ENCODE peak calls at places on chromosome 18, in eight cellular contexts. One of them, this sample, is unnamed.

GRCh38 chr18:58364867-58365533 is 263.9 kb downstream of the ALPK2 start:
- DNase-seq in activated naive CD8-positive, alpha-beta T cell treated with anti-CD3 and anti-CD28 coated beads, Interleukin-2, amount 10 ng/mL, durations not matched to agents 7 days and 5 days: no peak
- DNase-seq in stimulated activated CD8-positive, alpha-beta memory T cell treated with anti-CD3 and anti-CD28 coated beads, Interleukin-15, amount 100 ng/mL, for 24 hours: no peak
- DNase-seq in GM12892: no peak
- DNase-seq in IMR-90: peak; percentile 68
- DNase-seq in heart right ventricle: no peak
- DNase-seq in tibial artery: no peak
- DNase-seq in NCI-H1694 treated with DMSO at 0.1 percent for 48 hours: no peak
- DNase-seq in this sample: no peak

GRCh38 chr18:58228762-58229161 is 184.7 kb downstream of the NEDD4L start:
- DNase-seq in heart right ventricle: no peak
- DNase-seq in stimulated activated CD8-positive, alpha-beta memory T cell treated with anti-CD3 and anti-CD28 coated beads, Interleukin-15, amount 100 ng/mL, for 24 hours: no peak
- DNase-seq in NCI-H1694 treated with DMSO at 0.1 percent for 48 hours: no peak
- DNase-seq in activated naive CD8-positive, alpha-beta T cell treated with anti-CD3 and anti-CD28 coated beads, Interleukin-2, amount 10 ng/mL, durations not matched to agents 7 days and 5 days: no peak
- DNase-seq in GM12892: no peak
- DNase-seq in IMR-90: no peak
- DNase-seq in tibial artery: no peak
- DNase-seq in this sample: no peak

GRCh38 chr18:2855560-2856350 is 8.9 kb downstream of the EMILIN2 start:
- DNase-seq in stimulated activated CD8-positive, alpha-beta memory T cell treated with anti-CD3 and anti-CD28 coated beads, Interleukin-15, amount 100 ng/mL, for 24 hours: no peak
- DNase-seq in NCI-H1694 treated with DMSO at 0.1 percent for 48 hours: no peak
- DNase-seq in activated naive CD8-positive, alpha-beta T cell treated with anti-CD3 and anti-CD28 coated beads, Interleukin-2, amount 10 ng/mL, durations not matched to agents 7 days and 5 days: no peak
- DNase-seq in IMR-90: no peak
- DNase-seq in GM12892: no peak
- DNase-seq in tibial artery: no peak
- DNase-seq in heart right ventricle: no peak
- DNase-seq in this sample: no peak

GRCh38 chr18:35732652-35733051 is 151.1 kb downstream of the GALNT1 start:
- DNase-seq in heart right ventricle: no peak
- DNase-seq in GM12892: no peak
- DNase-seq in stimulated activated CD8-positive, alpha-beta memory T cell treated with anti-CD3 and anti-CD28 coated beads, Interleukin-15, amount 100 ng/mL, for 24 hours: no peak
- DNase-seq in IMR-90: peak; percentile 53
- DNase-seq in tibial artery: no peak
- DNase-seq in NCI-H1694 treated with DMSO at 0.1 percent for 48 hours: no peak
- DNase-seq in activated naive CD8-positive, alpha-beta T cell treated with anti-CD3 and anti-CD28 coated beads, Interleukin-2, amount 10 ng/mL, durations not matched to agents 7 days and 5 days: no peak
- DNase-seq in this sample: no peak

GRCh38 chr18:2656237-2657042 is 914 bp downstream of the SMCHD1 start:
- DNase-seq in heart right ventricle: peak; percentile 47
- DNase-seq in activated naive CD8-positive, alpha-beta T cell treated with anti-CD3 and anti-CD28 coated beads, Interleukin-2, amount 10 ng/mL, durations not matched to agents 7 days and 5 days: peak; percentile 56
- DNase-seq in IMR-90: peak; percentile 31
- DNase-seq in stimulated activated CD8-positive, alpha-beta memory T cell treated with anti-CD3 and anti-CD28 coated beads, Interleukin-15, amount 100 ng/mL, for 24 hours: peak; percentile 18
- DNase-seq in NCI-H1694 treated with DMSO at 0.1 percent for 48 hours: no peak
- DNase-seq in GM12892: no peak
- DNase-seq in tibial artery: peak; percentile 47
- DNase-seq in this sample: peak; percentile 24

GRCh38 chr18:369224-370010 is 101.6 kb upstream of the THOC1 start:
- DNase-seq in GM12892: no peak
- DNase-seq in NCI-H1694 treated with DMSO at 0.1 percent for 48 hours: no peak
- DNase-seq in IMR-90: peak; percentile 32
- DNase-seq in tibial artery: no peak
- DNase-seq in activated naive CD8-positive, alpha-beta T cell treated with anti-CD3 and anti-CD28 coated beads, Interleukin-2, amount 10 ng/mL, durations not matched to agents 7 days and 5 days: no peak
- DNase-seq in stimulated activated CD8-positive, alpha-beta memory T cell treated with anti-CD3 and anti-CD28 coated beads, Interleukin-15, amount 100 ng/mL, for 24 hours: no peak
- DNase-seq in heart right ventricle: no peak
- DNase-seq in this sample: no peak

GRCh38 chr18:58942486-58942885 is 77.8 kb downstream of the ZNF532 start:
- DNase-seq in activated naive CD8-positive, alpha-beta T cell treated with anti-CD3 and anti-CD28 coated beads, Interleukin-2, amount 10 ng/mL, durations not matched to agents 7 days and 5 days: no peak
- DNase-seq in heart right ventricle: no peak
- DNase-seq in GM12892: no peak
- DNase-seq in tibial artery: no peak
- DNase-seq in IMR-90: no peak
- DNase-seq in stimulated activated CD8-positive, alpha-beta memory T cell treated with anti-CD3 and anti-CD28 coated beads, Interleukin-15, amount 100 ng/mL, for 24 hours: no peak
- DNase-seq in NCI-H1694 treated with DMSO at 0.1 percent for 48 hours: no peak
- DNase-seq in this sample: no peak

GRCh38 chr18:40094441-40094840 is 1860.6 kb upstream of the PIK3C3 start:
- DNase-seq in NCI-H1694 treated with DMSO at 0.1 percent for 48 hours: no peak
- DNase-seq in activated naive CD8-positive, alpha-beta T cell treated with anti-CD3 and anti-CD28 coated beads, Interleukin-2, amount 10 ng/mL, durations not matched to agents 7 days and 5 days: no peak
- DNase-seq in tibial artery: no peak
- DNase-seq in heart right ventricle: no peak
- DNase-seq in stimulated activated CD8-positive, alpha-beta memory T cell treated with anti-CD3 and anti-CD28 coated beads, Interleukin-15, amount 100 ng/mL, for 24 hours: no peak
- DNase-seq in GM12892: no peak
- DNase-seq in IMR-90: no peak
- DNase-seq in this sample: no peak

GRCh38 chr18:62759704-62760402 is 44.5 kb downstream of the PHLPP1 start:
- DNase-seq in IMR-90: peak; percentile 76
- DNase-seq in NCI-H1694 treated with DMSO at 0.1 percent for 48 hours: no peak
- DNase-seq in heart right ventricle: no peak
- DNase-seq in stimulated activated CD8-positive, alpha-beta memory T cell treated with anti-CD3 and anti-CD28 coated beads, Interleukin-15, amount 100 ng/mL, for 24 hours: no peak
- DNase-seq in activated naive CD8-positive, alpha-beta T cell treated with anti-CD3 and anti-CD28 coated beads, Interleukin-2, amount 10 ng/mL, durations not matched to agents 7 days and 5 days: no peak
- DNase-seq in GM12892: no peak
- DNase-seq in tibial artery: no peak
- DNase-seq in this sample: no peak

GRCh38 chr18:23114911-23115310 is 20.4 kb upstream of the CABLES1 start:
- DNase-seq in IMR-90: peak; percentile 70
- DNase-seq in activated naive CD8-positive, alpha-beta T cell treated with anti-CD3 and anti-CD28 coated beads, Interleukin-2, amount 10 ng/mL, durations not matched to agents 7 days and 5 days: no peak
- DNase-seq in GM12892: no peak
- DNase-seq in tibial artery: no peak
- DNase-seq in stimulated activated CD8-positive, alpha-beta memory T cell treated with anti-CD3 and anti-CD28 coated beads, Interleukin-15, amount 100 ng/mL, for 24 hours: no peak
- DNase-seq in NCI-H1694 treated with DMSO at 0.1 percent for 48 hours: no peak
- DNase-seq in heart right ventricle: no peak
- DNase-seq in this sample: no peak

GRCh38 chr18:70420151-70420898 is 131.5 kb downstream of the SOCS6 start:
- DNase-seq in heart right ventricle: no peak
- DNase-seq in tibial artery: no peak
- DNase-seq in stimulated activated CD8-positive, alpha-beta memory T cell treated with anti-CD3 and anti-CD28 coated beads, Interleukin-15, amount 100 ng/mL, for 24 hours: no peak
- DNase-seq in NCI-H1694 treated with DMSO at 0.1 percent for 48 hours: no peak
- DNase-seq in activated naive CD8-positive, alpha-beta T cell treated with anti-CD3 and anti-CD28 coated beads, Interleukin-2, amount 10 ng/mL, durations not matched to agents 7 days and 5 days: no peak
- DNase-seq in IMR-90: peak; percentile 71
- DNase-seq in GM12892: no peak
- DNase-seq in this sample: no peak

GRCh38 chr18:48629730-48630324 is 91.0 kb downstream of the CTIF start:
- DNase-seq in tibial artery: no peak
- DNase-seq in heart right ventricle: no peak
- DNase-seq in activated naive CD8-positive, alpha-beta T cell treated with anti-CD3 and anti-CD28 coated beads, Interleukin-2, amount 10 ng/mL, durations not matched to agents 7 days and 5 days: no peak
- DNase-seq in NCI-H1694 treated with DMSO at 0.1 percent for 48 hours: no peak
- DNase-seq in GM12892: no peak
- DNase-seq in IMR-90: peak; percentile 100
- DNase-seq in stimulated activated CD8-positive, alpha-beta memory T cell treated with anti-CD3 and anti-CD28 coated beads, Interleukin-15, amount 100 ng/mL, for 24 hours: no peak
- DNase-seq in this sample: no peak

GRCh38 chr18:39773656-39774055 is 2181.4 kb upstream of the PIK3C3 start:
- DNase-seq in heart right ventricle: no peak
- DNase-seq in tibial artery: no peak
- DNase-seq in activated naive CD8-positive, alpha-beta T cell treated with anti-CD3 and anti-CD28 coated beads, Interleukin-2, amount 10 ng/mL, durations not matched to agents 7 days and 5 days: no peak
- DNase-seq in stimulated activated CD8-positive, alpha-beta memory T cell treated with anti-CD3 and anti-CD28 coated beads, Interleukin-15, amount 100 ng/mL, for 24 hours: no peak
- DNase-seq in GM12892: no peak
- DNase-seq in NCI-H1694 treated with DMSO at 0.1 percent for 48 hours: no peak
- DNase-seq in IMR-90: peak; percentile 6
- DNase-seq in this sample: no peak

GRCh38 chr18:37282386-37283037 is 283.1 kb downstream of the CELF4 start:
- DNase-seq in GM12892: no peak
- DNase-seq in IMR-90: no peak
- DNase-seq in heart right ventricle: no peak
- DNase-seq in stimulated activated CD8-positive, alpha-beta memory T cell treated with anti-CD3 and anti-CD28 coated beads, Interleukin-15, amount 100 ng/mL, for 24 hours: no peak
- DNase-seq in tibial artery: no peak
- DNase-seq in activated naive CD8-positive, alpha-beta T cell treated with anti-CD3 and anti-CD28 coated beads, Interleukin-2, amount 10 ng/mL, durations not matched to agents 7 days and 5 days: no peak
- DNase-seq in NCI-H1694 treated with DMSO at 0.1 percent for 48 hours: no peak
- DNase-seq in this sample: no peak

GRCh38 chr18:31875301-31875700 is 67.6 kb downstream of the TRAPPC8 start:
- DNase-seq in NCI-H1694 treated with DMSO at 0.1 percent for 48 hours: no peak
- DNase-seq in stimulated activated CD8-positive, alpha-beta memory T cell treated with anti-CD3 and anti-CD28 coated beads, Interleukin-15, amount 100 ng/mL, for 24 hours: no peak
- DNase-seq in tibial artery: no peak
- DNase-seq in activated naive CD8-positive, alpha-beta T cell treated with anti-CD3 and anti-CD28 coated beads, Interleukin-2, amount 10 ng/mL, durations not matched to agents 7 days and 5 days: no peak
- DNase-seq in heart right ventricle: no peak
- DNase-seq in IMR-90: no peak
- DNase-seq in GM12892: no peak
- DNase-seq in this sample: no peak

GRCh38 chr18:60038731-60039130 is 138.9 kb downstream of the PMAIP1 start:
- DNase-seq in NCI-H1694 treated with DMSO at 0.1 percent for 48 hours: no peak
- DNase-seq in IMR-90: no peak
- DNase-seq in GM12892: no peak
- DNase-seq in activated naive CD8-positive, alpha-beta T cell treated with anti-CD3 and anti-CD28 coated beads, Interleukin-2, amount 10 ng/mL, durations not matched to agents 7 days and 5 days: no peak
- DNase-seq in stimulated activated CD8-positive, alpha-beta memory T cell treated with anti-CD3 and anti-CD28 coated beads, Interleukin-15, amount 100 ng/mL, for 24 hours: no peak
- DNase-seq in heart right ventricle: no peak
- DNase-seq in tibial artery: no peak
- DNase-seq in this sample: no peak

GRCh38 chr18:68181956-68182355 is 533.0 kb downstream of the TMX3 start:
- DNase-seq in NCI-H1694 treated with DMSO at 0.1 percent for 48 hours: no peak
- DNase-seq in heart right ventricle: no peak
- DNase-seq in IMR-90: peak; percentile 22
- DNase-seq in stimulated activated CD8-positive, alpha-beta memory T cell treated with anti-CD3 and anti-CD28 coated beads, Interleukin-15, amount 100 ng/mL, for 24 hours: no peak
- DNase-seq in GM12892: no peak
- DNase-seq in activated naive CD8-positive, alpha-beta T cell treated with anti-CD3 and anti-CD28 coated beads, Interleukin-2, amount 10 ng/mL, durations not matched to agents 7 days and 5 days: no peak
- DNase-seq in tibial artery: no peak
- DNase-seq in this sample: no peak

GRCh38 chr18:27608742-27609141 is 423.6 kb upstream of the CHST9 start:
- DNase-seq in stimulated activated CD8-positive, alpha-beta memory T cell treated with anti-CD3 and anti-CD28 coated beads, Interleukin-15, amount 100 ng/mL, for 24 hours: no peak
- DNase-seq in tibial artery: no peak
- DNase-seq in GM12892: no peak
- DNase-seq in heart right ventricle: no peak
- DNase-seq in IMR-90: no peak
- DNase-seq in activated naive CD8-positive, alpha-beta T cell treated with anti-CD3 and anti-CD28 coated beads, Interleukin-2, amount 10 ng/mL, durations not matched to agents 7 days and 5 days: no peak
- DNase-seq in NCI-H1694 treated with DMSO at 0.1 percent for 48 hours: peak; percentile 0
- DNase-seq in this sample: no peak

GRCh38 chr18:75107931-75108276 is 101.0 kb downstream of the PTGR3 start:
- DNase-seq in heart right ventricle: no peak
- DNase-seq in stimulated activated CD8-positive, alpha-beta memory T cell treated with anti-CD3 and anti-CD28 coated beads, Interleukin-15, amount 100 ng/mL, for 24 hours: no peak
- DNase-seq in activated naive CD8-positive, alpha-beta T cell treated with anti-CD3 and anti-CD28 coated beads, Interleukin-2, amount 10 ng/mL, durations not matched to agents 7 days and 5 days: no peak
- DNase-seq in IMR-90: no peak
- DNase-seq in GM12892: no peak
- DNase-seq in tibial artery: no peak
- DNase-seq in NCI-H1694 treated with DMSO at 0.1 percent for 48 hours: no peak
- DNase-seq in this sample: no peak